ENCODE peak calls at places on chromosomes 6 and 20, in seven cellular contexts. F is posterior cingulate gyrus; G is activated CD4-positive, alpha-beta T cell treated with anti-CD3 and anti-CD28 coated beads for 36 hours; N is CD8-positive, alpha-beta memory T cell; X is substantia nigra; H is suprapubic skin; P is NCI-H2171 treated with DMSO at 0.1 percent for 48 hours. W is an unnamed sample.

GRCh38 chr6:99080191-99080590 is 132.4 kb upstream of the FBXL4 start:
- DNase-seq in F (no peak), G (no peak), N (no peak), X (no peak), H (no peak), P (no peak), W (no peak)

GRCh38 chr20:33733654-33734576 is 2.1 kb downstream of the ZNF341 start:
- DNase-seq in F (no peak), G (no peak), N (no peak), X (peak), H (no peak), P (no peak), W (no peak)

GRCh38 chr6:44128020-44128917 is 915 bp downstream of the TMEM63B start:
- DNase-seq in F (peak), G (peak), N (no peak), X (peak), H (peak), P (no peak), W (no peak)

GRCh38 chr20:45833030-45833882 is at the start of gene SNX21:
- DNase-seq in F (peak), G (peak), N (peak), X (peak), H (peak), P (peak), W (peak)

GRCh38 chr6:137666202-137666774 is 172.1 kb upstream of the OLIG3 start:
- DNase-seq in F (no peak), G (no peak), N (no peak), X (no peak), H (no peak), P (no peak), W (no peak)

GRCh38 chr20:61482425-61482887 is 230.4 kb downstream of the CDH4 start:
- DNase-seq in F (no peak), G (no peak), N (no peak), X (no peak), H (no peak), P (peak), W (no peak)

GRCh38 chr6:119333707-119334295 is 15.8 kb downstream of the MAN1A1 start:
- DNase-seq in F (no peak), G (no peak), N (no peak), X (no peak), H (no peak), P (peak), W (no peak)

GRCh38 chr6:38034269-38034914 is 214.9 kb downstream of the ZFAND3 start:
- DNase-seq in F (no peak), G (no peak), N (no peak), X (no peak), H (no peak), P (peak), W (no peak)

GRCh38 chr6:143224516-143224915 is 163.8 kb downstream of the AIG1 start:
- DNase-seq in F (no peak), G (no peak), N (no peak), X (no peak), H (no peak), P (no peak), W (no peak)

GRCh38 chr6:161232467-161232866 is 41.4 kb downstream of the AGPAT4 start:
- DNase-seq in F (no peak), G (no peak), N (no peak), X (no peak), H (no peak), P (no peak), W (no peak)